ENCODE peak calls at places on chromosome 2, in eight cellular contexts. Q is stimulated activated CD8-positive, alpha-beta memory T cell treated with anti-CD3 and anti-CD28 coated beads, Interleukin-4, amount 100 ng/mL, for 1 hour; H is amniotic stem cell; Y is transverse colon; P is A172; R is SW480; I is HCT116; E is AG08395. C is an unnamed sample.

GRCh38 chr2:229920011-229920781 is 1.6 kb downstream of the TRIP12 start:
- DNase-seq in Q (no peak), H (no peak), Y (peak), P (no peak), R (no peak), I (no peak), E (peak), C (no peak)

GRCh38 chr2:160558531-160558930 is 64.9 kb upstream of the RBMS1 start:
- DNase-seq in Q (no peak), H (no peak), Y (no peak), P (no peak), R (no peak), I (no peak), E (no peak), C (no peak)

GRCh38 chr2:179302149-179302548 is 37.5 kb upstream of the SESTD1 start:
- DNase-seq in Q (no peak), H (no peak), Y (no peak), P (no peak), R (no peak), I (no peak), E (no peak), C (no peak)

GRCh38 chr2:238100821-238101771 is 956 bp downstream of the ESPNL start:
- DNase-seq in Q (no peak), H (no peak), Y (no peak), P (no peak), R (no peak), I (no peak), E (no peak), C (no peak)

GRCh38 chr2:235855011-235855410 is 313.2 kb downstream of the GBX2 start:
- DNase-seq in Q (no peak), H (no peak), Y (no peak), P (no peak), R (no peak), I (no peak), E (no peak), C (no peak)

GRCh38 chr2:223585691-223586090 is 16.5 kb downstream of the SCG2 start:
- DNase-seq in Q (no peak), H (no peak), Y (no peak), P (no peak), R (no peak), I (no peak), E (peak), C (peak)

GRCh38 chr2:223759569-223760430 is 77.6 kb downstream of the AP1S3 start:
- DNase-seq in Q (no peak), H (no peak), Y (no peak), P (peak), R (peak), I (peak), E (no peak), C (peak)

GRCh38 chr2:151716721-151717120 is 17.6 kb downstream of the NEB start:
- DNase-seq in Q (no peak), H (no peak), Y (no peak), P (peak), R (no peak), I (no peak), E (peak), C (no peak)

GRCh38 chr2:974454-974853 is 23.8 kb downstream of the SNTG2 start:
- DNase-seq in Q (no peak), H (no peak), Y (no peak), P (peak), R (no peak), I (no peak), E (no peak), C (no peak)

GRCh38 chr2:200617089-200618050 is 31.6 kb downstream of the AOX1 start:
- DNase-seq in Q (no peak), H (no peak), Y (no peak), P (no peak), R (no peak), I (no peak), E (peak), C (no peak)

GRCh38 chr2:100818606-100819364 is 1.2 kb upstream of the NPAS2 start:
- DNase-seq in Q (no peak), H (peak), Y (peak), P (no peak), R (peak), I (peak), E (peak), C (peak)

GRCh38 chr2:137838255-137839092 is 125.8 kb upstream of the HNMT start:
- DNase-seq in Q (no peak), H (no peak), Y (no peak), P (peak), R (peak), I (peak), E (peak), C (peak)

GRCh38 chr2:96553176-96553956 is 16.8 kb downstream of the ARID5A start:
- DNase-seq in Q (no peak), H (no peak), Y (no peak), P (no peak), R (no peak), I (no peak), E (no peak), C (no peak)

GRCh38 chr2:212237350-212238095 is 301.1 kb downstream of the ERBB4 start:
- DNase-seq in Q (no peak), H (no peak), Y (no peak), P (no peak), R (no peak), I (no peak), E (no peak), C (no peak)

GRCh38 chr2:119013640-119014039 is 71.6 kb downstream of the MARCO start:
- DNase-seq in Q (no peak), H (no peak), Y (no peak), P (no peak), R (no peak), I (no peak), E (no peak), C (no peak)

GRCh38 chr2:191488135-191488534 is 189.8 kb upstream of the NABP1 start:
- DNase-seq in Q (no peak), H (no peak), Y (peak), P (peak), R (no peak), I (no peak), E (peak), C (no peak)

GRCh38 chr2:241037498-241037897 is 39.1 kb downstream of the SNED1 start:
- DNase-seq in Q (no peak), H (no peak), Y (no peak), P (no peak), R (no peak), I (no peak), E (no peak), C (no peak)

GRCh38 chr2:157856157-157856455 is 20.0 kb downstream of the ACVR1 start:
- DNase-seq in Q (no peak), H (no peak), Y (no peak), P (no peak), R (no peak), I (no peak), E (no peak), C (no peak)

GRCh38 chr2:101748000-101748399 is 50.5 kb downstream of the MAP4K4 start:
- DNase-seq in Q (no peak), H (no peak), Y (no peak), P (no peak), R (no peak), I (no peak), E (no peak), C (no peak)

GRCh38 chr2:192073878-192074277 is 120.9 kb downstream of the TMEFF2 start:
- DNase-seq in Q (no peak), H (no peak), Y (no peak), P (peak), R (no peak), I (no peak), E (no peak), C (no peak)

GRCh38 chr2:105129722-105130232 is 91.9 kb downstream of the MRPS9 start:
- DNase-seq in Q (no peak), H (no peak), Y (no peak), P (no peak), R (peak), I (no peak), E (no peak), C (peak)

GRCh38 chr2:100810603-100811145 is 9.3 kb upstream of the NPAS2 start:
- DNase-seq in Q (no peak), H (no peak), Y (no peak), P (no peak), R (no peak), I (no peak), E (no peak), C (no peak)

GRCh38 chr2:156310773-156311172 is 21.7 kb downstream of the NR4A2 start:
- DNase-seq in Q (no peak), H (no peak), Y (no peak), P (no peak), R (no peak), I (no peak), E (no peak), C (no peak)

GRCh38 chr2:7180641-7181370 is 263.6 kb downstream of the RNF144A start:
- DNase-seq in Q (no peak), H (no peak), Y (no peak), P (peak), R (peak), I (no peak), E (peak), C (peak)